ENCODE peak calls at places on chromosomes 12 and 14, in five cellular contexts. N, K, E, W and Z are unnamed samples.

GRCh38 chr14:103656031-103656757 is 27.2 kb downstream of the KLC1 start:
- DNase-seq in N (no peak), K (no peak), E (no peak), W (no peak), Z (no peak)

GRCh38 chr14:58978336-58978735 is 210.1 kb upstream of the DAAM1 start:
- DNase-seq in N (no peak), K (no peak), E (no peak), W (no peak), Z (no peak)

GRCh38 chr12:96212456-96213375 is 18.5 kb downstream of the ELK3 start:
- DNase-seq in N (no peak), K (no peak), E (no peak), W (no peak), Z (no peak)

GRCh38 chr12:100877776-100878175 is 83.2 kb downstream of the ANO4 start:
- DNase-seq in N (no peak), K (no peak), E (no peak), W (no peak), Z (no peak)

GRCh38 chr12:57474862-57475261 is 4.8 kb downstream of the ARHGAP9 start:
- DNase-seq in N (no peak), K (no peak), E (no peak), W (no peak), Z (no peak)

GRCh38 chr12:103583008-103583407 is 4.1 kb upstream of the STAB2 start:
- DNase-seq in N (no peak), K (no peak), E (no peak), W (no peak), Z (no peak)

GRCh38 chr14:80965041-80965440 is 9.6 kb downstream of the TSHR start:
- DNase-seq in N (no peak), K (no peak), E (no peak), W (no peak), Z (no peak)

GRCh38 chr14:35046751-35047536 is 872 bp downstream of the FAM177A1 start:
- DNase-seq in N (no peak), K (no peak), E (no peak), W (no peak), Z (no peak)